ENCODE peak calls at places on chromosome 2, in five cellular contexts. One of them, this sample, is unnamed.
A peak's percentile ranks its signal among the peaks of the same experiment; 100 is the strongest.

GRCh38 chr2:12555012-12555645 is 161.6 kb upstream of the TRIB2 start:
- DNase-seq in aorta: no peak
- DNase-seq in effector CD4-positive, alpha-beta T cell: no peak
- DNase-seq in hepatocyte: peak; percentile 16
- DNase-seq in activated effector memory CD4-positive, alpha-beta T cell treated with Interleukin-2 at 50 U/mL for 16 hours: peak; percentile 20
- DNase-seq in this sample: no peak

GRCh38 chr2:222424729-222425671 is 657 bp downstream of the SGPP2 start:
- DNase-seq in hepatocyte: peak; percentile 32
- DNase-seq in activated effector memory CD4-positive, alpha-beta T cell treated with Interleukin-2 at 50 U/mL for 16 hours: peak; percentile 3
- DNase-seq in aorta: no peak
- DNase-seq in effector CD4-positive, alpha-beta T cell: peak; percentile 26
- DNase-seq in this sample: peak; percentile 67

GRCh38 chr2:95282458-95282857 is 8.2 kb downstream of the PROM2 start:
- DNase-seq in activated effector memory CD4-positive, alpha-beta T cell treated with Interleukin-2 at 50 U/mL for 16 hours: no peak
- DNase-seq in effector CD4-positive, alpha-beta T cell: no peak
- DNase-seq in hepatocyte: no peak
- DNase-seq in aorta: no peak
- DNase-seq in this sample: no peak

GRCh38 chr2:7203056-7203467 is 285.9 kb downstream of the RNF144A start:
- DNase-seq in hepatocyte: peak; percentile 82
- DNase-seq in aorta: no peak
- DNase-seq in activated effector memory CD4-positive, alpha-beta T cell treated with Interleukin-2 at 50 U/mL for 16 hours: peak; percentile 16
- DNase-seq in effector CD4-positive, alpha-beta T cell: peak; percentile 24
- DNase-seq in this sample: peak; percentile 74

GRCh38 chr2:239540174-239540573 is 139.4 kb upstream of the HDAC4 start:
- DNase-seq in activated effector memory CD4-positive, alpha-beta T cell treated with Interleukin-2 at 50 U/mL for 16 hours: no peak
- DNase-seq in hepatocyte: no peak
- DNase-seq in effector CD4-positive, alpha-beta T cell: no peak
- DNase-seq in aorta: peak; percentile 38
- DNase-seq in this sample: no peak

GRCh38 chr2:28300921-28301341 is 91.7 kb upstream of the FOSL2 start:
- DNase-seq in effector CD4-positive, alpha-beta T cell: no peak
- DNase-seq in activated effector memory CD4-positive, alpha-beta T cell treated with Interleukin-2 at 50 U/mL for 16 hours: no peak
- DNase-seq in hepatocyte: peak; percentile 72
- DNase-seq in aorta: no peak
- DNase-seq in this sample: no peak

GRCh38 chr2:98727369-98727749 is 3.6 kb downstream of the MGAT4A start:
- DNase-seq in aorta: no peak
- DNase-seq in activated effector memory CD4-positive, alpha-beta T cell treated with Interleukin-2 at 50 U/mL for 16 hours: no peak
- DNase-seq in hepatocyte: no peak
- DNase-seq in effector CD4-positive, alpha-beta T cell: no peak
- DNase-seq in this sample: no peak

GRCh38 chr2:9406529-9407362 is 16.6 kb downstream of the ITGB1BP1 start:
- DNase-seq in aorta: no peak
- DNase-seq in hepatocyte: no peak
- DNase-seq in activated effector memory CD4-positive, alpha-beta T cell treated with Interleukin-2 at 50 U/mL for 16 hours: no peak
- DNase-seq in effector CD4-positive, alpha-beta T cell: no peak
- DNase-seq in this sample: no peak

GRCh38 chr2:218710687-218711549 is at the start of gene TTLL4:
- DNase-seq in hepatocyte: peak; percentile 99
- DNase-seq in aorta: peak; percentile 100
- DNase-seq in activated effector memory CD4-positive, alpha-beta T cell treated with Interleukin-2 at 50 U/mL for 16 hours: peak; percentile 98
- DNase-seq in effector CD4-positive, alpha-beta T cell: peak; percentile 98
- DNase-seq in this sample: peak; percentile 98

GRCh38 chr2:101011152-101011551 is 9.1 kb downstream of the RPL31 start:
- DNase-seq in effector CD4-positive, alpha-beta T cell: no peak
- DNase-seq in activated effector memory CD4-positive, alpha-beta T cell treated with Interleukin-2 at 50 U/mL for 16 hours: no peak
- DNase-seq in hepatocyte: no peak
- DNase-seq in aorta: no peak
- DNase-seq in this sample: no peak

GRCh38 chr2:209091026-209091425 is 332.8 kb upstream of the MAP2 start:
- DNase-seq in effector CD4-positive, alpha-beta T cell: no peak
- DNase-seq in hepatocyte: no peak
- DNase-seq in aorta: no peak
- DNase-seq in activated effector memory CD4-positive, alpha-beta T cell treated with Interleukin-2 at 50 U/mL for 16 hours: no peak
- DNase-seq in this sample: no peak

GRCh38 chr2:95106081-95106480 is 15.5 kb downstream of the MRPS5 start:
- DNase-seq in aorta: no peak
- DNase-seq in effector CD4-positive, alpha-beta T cell: no peak
- DNase-seq in hepatocyte: no peak
- DNase-seq in activated effector memory CD4-positive, alpha-beta T cell treated with Interleukin-2 at 50 U/mL for 16 hours: no peak
- DNase-seq in this sample: no peak

GRCh38 chr2:220434365-220434764 is 806.9 kb downstream of the SLC4A3 start:
- DNase-seq in aorta: no peak
- DNase-seq in effector CD4-positive, alpha-beta T cell: no peak
- DNase-seq in hepatocyte: no peak
- DNase-seq in activated effector memory CD4-positive, alpha-beta T cell treated with Interleukin-2 at 50 U/mL for 16 hours: no peak
- DNase-seq in this sample: no peak

GRCh38 chr2:130949954-130950353 is 113.2 kb downstream of the ARHGEF4 start:
- DNase-seq in aorta: no peak
- DNase-seq in effector CD4-positive, alpha-beta T cell: no peak
- DNase-seq in activated effector memory CD4-positive, alpha-beta T cell treated with Interleukin-2 at 50 U/mL for 16 hours: no peak
- DNase-seq in hepatocyte: no peak
- DNase-seq in this sample: no peak

GRCh38 chr2:130391872-130392670 is 36.2 kb downstream of the PTPN18 start:
- DNase-seq in hepatocyte: peak; percentile 62
- DNase-seq in activated effector memory CD4-positive, alpha-beta T cell treated with Interleukin-2 at 50 U/mL for 16 hours: no peak
- DNase-seq in aorta: peak; percentile 76
- DNase-seq in effector CD4-positive, alpha-beta T cell: no peak
- DNase-seq in this sample: no peak

GRCh38 chr2:20818820-20819219 is 4.1 kb downstream of the LDAH start:
- DNase-seq in aorta: no peak
- DNase-seq in hepatocyte: no peak
- DNase-seq in effector CD4-positive, alpha-beta T cell: no peak
- DNase-seq in activated effector memory CD4-positive, alpha-beta T cell treated with Interleukin-2 at 50 U/mL for 16 hours: no peak
- DNase-seq in this sample: no peak

GRCh38 chr2:144198116-144198515 is 321.8 kb downstream of the ZEB2 start:
- DNase-seq in aorta: no peak
- DNase-seq in hepatocyte: peak; percentile 29
- DNase-seq in activated effector memory CD4-positive, alpha-beta T cell treated with Interleukin-2 at 50 U/mL for 16 hours: no peak
- DNase-seq in effector CD4-positive, alpha-beta T cell: no peak
- DNase-seq in this sample: no peak

GRCh38 chr2:64797881-64798590 is 144.3 kb upstream of the SERTAD2 start:
- DNase-seq in effector CD4-positive, alpha-beta T cell: no peak
- DNase-seq in activated effector memory CD4-positive, alpha-beta T cell treated with Interleukin-2 at 50 U/mL for 16 hours: no peak
- DNase-seq in hepatocyte: no peak
- DNase-seq in aorta: no peak
- DNase-seq in this sample: no peak

GRCh38 chr2:19104503-19104902 is 253.9 kb downstream of the OSR1 start:
- DNase-seq in effector CD4-positive, alpha-beta T cell: no peak
- DNase-seq in aorta: no peak
- DNase-seq in activated effector memory CD4-positive, alpha-beta T cell treated with Interleukin-2 at 50 U/mL for 16 hours: no peak
- DNase-seq in hepatocyte: peak; percentile 59
- DNase-seq in this sample: no peak

GRCh38 chr2:152594792-152595191 is 122.5 kb downstream of the PRPF40A start:
- DNase-seq in activated effector memory CD4-positive, alpha-beta T cell treated with Interleukin-2 at 50 U/mL for 16 hours: no peak
- DNase-seq in hepatocyte: no peak
- DNase-seq in aorta: no peak
- DNase-seq in effector CD4-positive, alpha-beta T cell: no peak
- DNase-seq in this sample: no peak

GRCh38 chr2:11677146-11678055 is 7.4 kb upstream of the NTSR2 start:
- DNase-seq in aorta: no peak
- DNase-seq in activated effector memory CD4-positive, alpha-beta T cell treated with Interleukin-2 at 50 U/mL for 16 hours: no peak
- DNase-seq in effector CD4-positive, alpha-beta T cell: no peak
- DNase-seq in hepatocyte: no peak
- DNase-seq in this sample: no peak

GRCh38 chr2:128595763-128596452 is 277.2 kb upstream of the HS6ST1 start:
- DNase-seq in hepatocyte: no peak
- DNase-seq in aorta: peak; percentile 43
- DNase-seq in activated effector memory CD4-positive, alpha-beta T cell treated with Interleukin-2 at 50 U/mL for 16 hours: no peak
- DNase-seq in effector CD4-positive, alpha-beta T cell: no peak
- DNase-seq in this sample: no peak

GRCh38 chr2:241770185-241770935 is 6.3 kb upstream of the GAL3ST2 start:
- DNase-seq in hepatocyte: peak; percentile 50
- DNase-seq in effector CD4-positive, alpha-beta T cell: no peak
- DNase-seq in aorta: peak; percentile 73
- DNase-seq in activated effector memory CD4-positive, alpha-beta T cell treated with Interleukin-2 at 50 U/mL for 16 hours: no peak
- DNase-seq in this sample: no peak

GRCh38 chr2:79935771-79936657 is 368.5 kb downstream of the LRRTM1 start:
- DNase-seq in aorta: no peak
- DNase-seq in activated effector memory CD4-positive, alpha-beta T cell treated with Interleukin-2 at 50 U/mL for 16 hours: no peak
- DNase-seq in effector CD4-positive, alpha-beta T cell: no peak
- DNase-seq in hepatocyte: peak; percentile 81
- DNase-seq in this sample: peak; percentile 55

GRCh38 chr2:45205985-45206384 is 196.7 kb upstream of the SIX2 start:
- DNase-seq in activated effector memory CD4-positive, alpha-beta T cell treated with Interleukin-2 at 50 U/mL for 16 hours: no peak
- DNase-seq in effector CD4-positive, alpha-beta T cell: no peak
- DNase-seq in hepatocyte: no peak
- DNase-seq in aorta: no peak
- DNase-seq in this sample: no peak

GRCh38 chr2:186590538-186591441 is 934 bp downstream of the ITGAV start:
- DNase-seq in activated effector memory CD4-positive, alpha-beta T cell treated with Interleukin-2 at 50 U/mL for 16 hours: no peak
- DNase-seq in hepatocyte: peak; percentile 47
- DNase-seq in aorta: no peak
- DNase-seq in effector CD4-positive, alpha-beta T cell: peak; percentile 11
- DNase-seq in this sample: peak; percentile 44

GRCh38 chr2:190838492-190838910 is 42.1 kb upstream of the GLS start:
- DNase-seq in hepatocyte: no peak
- DNase-seq in aorta: no peak
- DNase-seq in activated effector memory CD4-positive, alpha-beta T cell treated with Interleukin-2 at 50 U/mL for 16 hours: no peak
- DNase-seq in effector CD4-positive, alpha-beta T cell: no peak
- DNase-seq in this sample: no peak

GRCh38 chr2:236130349-236130998 is 37.7 kb downstream of the GBX2 start:
- DNase-seq in hepatocyte: no peak
- DNase-seq in aorta: no peak
- DNase-seq in effector CD4-positive, alpha-beta T cell: no peak
- DNase-seq in activated effector memory CD4-positive, alpha-beta T cell treated with Interleukin-2 at 50 U/mL for 16 hours: no peak
- DNase-seq in this sample: no peak

GRCh38 chr2:37456479-37456878 is 112.0 kb downstream of the QPCT start:
- DNase-seq in hepatocyte: no peak
- DNase-seq in aorta: no peak
- DNase-seq in activated effector memory CD4-positive, alpha-beta T cell treated with Interleukin-2 at 50 U/mL for 16 hours: peak; percentile 46
- DNase-seq in effector CD4-positive, alpha-beta T cell: peak; percentile 13
- DNase-seq in this sample: peak; percentile 8

GRCh38 chr2:97675714-97676113 is 6.2 kb downstream of the C2orf92 start:
- DNase-seq in aorta: no peak
- DNase-seq in activated effector memory CD4-positive, alpha-beta T cell treated with Interleukin-2 at 50 U/mL for 16 hours: no peak
- DNase-seq in hepatocyte: no peak
- DNase-seq in effector CD4-positive, alpha-beta T cell: no peak
- DNase-seq in this sample: no peak

GRCh38 chr2:237909075-237909695 is 49.8 kb downstream of the RAMP1 start:
- DNase-seq in aorta: no peak
- DNase-seq in effector CD4-positive, alpha-beta T cell: no peak
- DNase-seq in hepatocyte: no peak
- DNase-seq in activated effector memory CD4-positive, alpha-beta T cell treated with Interleukin-2 at 50 U/mL for 16 hours: no peak
- DNase-seq in this sample: no peak

GRCh38 chr2:29057006-29057405 is 17.3 kb downstream of the PCARE start:
- DNase-seq in aorta: no peak
- DNase-seq in effector CD4-positive, alpha-beta T cell: no peak
- DNase-seq in activated effector memory CD4-positive, alpha-beta T cell treated with Interleukin-2 at 50 U/mL for 16 hours: no peak
- DNase-seq in hepatocyte: no peak
- DNase-seq in this sample: no peak

GRCh38 chr2:3348771-3349170 is 28.8 kb downstream of the EIPR1 start:
- DNase-seq in effector CD4-positive, alpha-beta T cell: no peak
- DNase-seq in hepatocyte: no peak
- DNase-seq in activated effector memory CD4-positive, alpha-beta T cell treated with Interleukin-2 at 50 U/mL for 16 hours: no peak
- DNase-seq in aorta: no peak
- DNase-seq in this sample: no peak

GRCh38 chr2:66301073-66301766 is 133.7 kb upstream of the MEIS1 start:
- DNase-seq in activated effector memory CD4-positive, alpha-beta T cell treated with Interleukin-2 at 50 U/mL for 16 hours: no peak
- DNase-seq in effector CD4-positive, alpha-beta T cell: no peak
- DNase-seq in aorta: peak; percentile 77
- DNase-seq in hepatocyte: no peak
- DNase-seq in this sample: no peak

GRCh38 chr2:241136191-241136590 is 13.1 kb downstream of the PASK start:
- DNase-seq in effector CD4-positive, alpha-beta T cell: no peak
- DNase-seq in activated effector memory CD4-positive, alpha-beta T cell treated with Interleukin-2 at 50 U/mL for 16 hours: no peak
- DNase-seq in hepatocyte: no peak
- DNase-seq in aorta: peak; percentile 39
- DNase-seq in this sample: no peak

This sample was measured in GM12865.